ENCODE peak calls at places on chromosomes 16 and 17, in eight cellular contexts. One of them, this sample, is unnamed.

GRCh38 chr17:73546770-73547345 is 97.4 kb downstream of the SDK2 start:
- DNase-seq in transverse colon: peak; percentile 70
- DNase-seq in mucosa of descending colon: peak; percentile 83
- DNase-seq in fibroblast of lung: no peak
- DNase-seq in stomach: peak; percentile 39
- DNase-seq in gastrocnemius medialis: peak; percentile 16
- DNase-seq in heart right ventricle: no peak
- DNase-seq in neural progenitor cell: peak; percentile 70
- DNase-seq in this sample: peak; percentile 91

GRCh38 chr17:62062313-62062712 is 2.8 kb downstream of the MED13 start:
- DNase-seq in gastrocnemius medialis: no peak
- DNase-seq in stomach: no peak
- DNase-seq in mucosa of descending colon: no peak
- DNase-seq in heart right ventricle: no peak
- DNase-seq in transverse colon: no peak
- DNase-seq in fibroblast of lung: peak; percentile 41
- DNase-seq in neural progenitor cell: no peak
- DNase-seq in this sample: no peak

GRCh38 chr17:61412860-61413653 is 13.4 kb downstream of the TBX2 start:
- DNase-seq in mucosa of descending colon: no peak
- DNase-seq in stomach: no peak
- DNase-seq in transverse colon: no peak
- DNase-seq in fibroblast of lung: peak; percentile 28
- DNase-seq in heart right ventricle: peak; percentile 23
- DNase-seq in gastrocnemius medialis: peak; percentile 15
- DNase-seq in neural progenitor cell: peak; percentile 60
- DNase-seq in this sample: no peak

GRCh38 chr17:68197997-68198930 is 49.6 kb upstream of the AMZ2 start:
- DNase-seq in neural progenitor cell: peak; percentile 16
- DNase-seq in stomach: peak; percentile 45
- DNase-seq in gastrocnemius medialis: no peak
- DNase-seq in fibroblast of lung: no peak
- DNase-seq in mucosa of descending colon: peak; percentile 35
- DNase-seq in transverse colon: no peak
- DNase-seq in heart right ventricle: no peak
- DNase-seq in this sample: peak; percentile 86

GRCh38 chr16:64738321-64738960 is 383.4 kb downstream of the CDH11 start:
- DNase-seq in mucosa of descending colon: no peak
- DNase-seq in gastrocnemius medialis: no peak
- DNase-seq in fibroblast of lung: peak; percentile 45
- DNase-seq in transverse colon: no peak
- DNase-seq in stomach: no peak
- DNase-seq in neural progenitor cell: no peak
- DNase-seq in heart right ventricle: no peak
- DNase-seq in this sample: no peak

GRCh38 chr17:45857977-45858708 is 13.5 kb downstream of the SPPL2C start:
- DNase-seq in mucosa of descending colon: peak; percentile 34
- DNase-seq in stomach: no peak
- DNase-seq in gastrocnemius medialis: no peak
- DNase-seq in transverse colon: no peak
- DNase-seq in heart right ventricle: no peak
- DNase-seq in fibroblast of lung: peak; percentile 15
- DNase-seq in neural progenitor cell: peak; percentile 86
- DNase-seq in this sample: peak; percentile 94

GRCh38 chr17:45954914-45955313 is 44.1 kb upstream of the STH start:
- DNase-seq in neural progenitor cell: no peak
- DNase-seq in gastrocnemius medialis: no peak
- DNase-seq in fibroblast of lung: no peak
- DNase-seq in heart right ventricle: no peak
- DNase-seq in stomach: no peak
- DNase-seq in transverse colon: no peak
- DNase-seq in mucosa of descending colon: no peak
- DNase-seq in this sample: no peak

GRCh38 chr16:15751940-15752339 is 101.9 kb downstream of the NDE1 start:
- DNase-seq in fibroblast of lung: no peak
- DNase-seq in mucosa of descending colon: no peak
- DNase-seq in transverse colon: no peak
- DNase-seq in gastrocnemius medialis: no peak
- DNase-seq in neural progenitor cell: no peak
- DNase-seq in stomach: no peak
- DNase-seq in heart right ventricle: no peak
- DNase-seq in this sample: no peak

GRCh38 chr17:39197380-39198185 is at the start of gene CACNB1:
- DNase-seq in heart right ventricle: peak; percentile 74
- DNase-seq in stomach: peak; percentile 72
- DNase-seq in transverse colon: peak; percentile 82
- DNase-seq in gastrocnemius medialis: peak; percentile 61
- DNase-seq in fibroblast of lung: peak; percentile 62
- DNase-seq in neural progenitor cell: peak; percentile 94
- DNase-seq in mucosa of descending colon: peak; percentile 70
- DNase-seq in this sample: peak; percentile 98

GRCh38 chr16:31496670-31497069 is 11.5 kb downstream of the RUSF1 start:
- DNase-seq in transverse colon: no peak
- DNase-seq in heart right ventricle: no peak
- DNase-seq in neural progenitor cell: no peak
- DNase-seq in stomach: no peak
- DNase-seq in mucosa of descending colon: no peak
- DNase-seq in fibroblast of lung: no peak
- DNase-seq in gastrocnemius medialis: no peak
- DNase-seq in this sample: no peak

GRCh38 chr16:1989826-1990335 is at the start of gene SYNGR3:
- DNase-seq in fibroblast of lung: no peak
- DNase-seq in mucosa of descending colon: no peak
- DNase-seq in neural progenitor cell: peak; percentile 71
- DNase-seq in stomach: no peak
- DNase-seq in gastrocnemius medialis: no peak
- DNase-seq in heart right ventricle: no peak
- DNase-seq in transverse colon: no peak
- DNase-seq in this sample: peak; percentile 77

GRCh38 chr16:1991588-1992474 is 2.1 kb downstream of the SYNGR3 start:
- DNase-seq in heart right ventricle: peak; percentile 93
- DNase-seq in stomach: peak; percentile 95
- DNase-seq in gastrocnemius medialis: peak; percentile 95
- DNase-seq in transverse colon: peak; percentile 97
- DNase-seq in mucosa of descending colon: peak; percentile 97
- DNase-seq in fibroblast of lung: peak; percentile 90
- DNase-seq in neural progenitor cell: peak; percentile 97
- DNase-seq in this sample: peak; percentile 100

GRCh38 chr16:1992475-1993292 is 2.9 kb downstream of the SYNGR3 start:
- DNase-seq in gastrocnemius medialis: no peak
- DNase-seq in stomach: no peak
- DNase-seq in transverse colon: no peak
- DNase-seq in heart right ventricle: no peak
- DNase-seq in neural progenitor cell: peak; percentile 51
- DNase-seq in mucosa of descending colon: no peak
- DNase-seq in fibroblast of lung: no peak
- DNase-seq in this sample: peak; percentile 83

GRCh38 chr16:1990336-1991134 is 765 bp downstream of the SYNGR3 start:
- DNase-seq in gastrocnemius medialis: no peak
- DNase-seq in mucosa of descending colon: peak; percentile 72
- DNase-seq in stomach: peak; percentile 60
- DNase-seq in heart right ventricle: no peak
- DNase-seq in transverse colon: peak; percentile 77
- DNase-seq in neural progenitor cell: peak; percentile 86
- DNase-seq in fibroblast of lung: no peak
- DNase-seq in this sample: peak; percentile 90

DNA sequence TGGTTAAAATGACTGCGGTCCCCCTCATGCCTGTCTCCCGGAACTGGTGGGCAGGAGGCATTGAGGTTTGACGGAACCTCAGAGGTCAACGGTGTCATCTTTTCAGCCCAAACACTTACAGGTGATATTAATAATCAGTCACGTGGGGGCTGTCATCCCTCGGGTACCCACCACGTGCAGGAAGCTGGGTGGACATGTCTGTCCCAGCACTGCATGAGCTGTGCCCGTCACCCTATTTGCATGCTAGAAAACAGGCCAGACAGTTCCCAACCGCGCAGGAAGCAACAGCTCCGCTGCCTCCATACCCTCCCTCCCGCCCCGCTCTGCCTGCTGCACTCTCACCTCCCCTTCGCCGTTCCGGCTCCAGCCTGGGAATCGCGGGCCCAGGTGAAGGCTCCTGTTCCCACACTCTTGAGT is 1.4 kb downstream of the SYNGR3 start:
- DNase-seq in gastrocnemius medialis: no peak
- DNase-seq in stomach: peak; percentile 51
- DNase-seq in mucosa of descending colon: peak; percentile 59
- DNase-seq in heart right ventricle: no peak
- DNase-seq in neural progenitor cell: no peak
- DNase-seq in transverse colon: peak; percentile 79
- DNase-seq in fibroblast of lung: no peak
- DNase-seq in this sample: peak; percentile 69
- H3K4me3 ChIP-seq in gastrocnemius medialis: peak overlapping the region; percentile 43
- H3K4me3 ChIP-seq in stomach: peak overlapping the region; percentile 45
- H3K4me3 ChIP-seq in mucosa of descending colon: no peak overlapping the region
- H3K4me3 ChIP-seq in heart right ventricle: no peak overlapping the region
- H3K4me3 ChIP-seq in neural progenitor cell: peak overlapping the region; percentile 55
- H3K4me3 ChIP-seq in transverse colon: no peak overlapping the region
- H3K4me3 ChIP-seq in fibroblast of lung: no peak overlapping the region
- H3K4me3 ChIP-seq in this sample: peak overlapping the region; percentile 80

DNA sequence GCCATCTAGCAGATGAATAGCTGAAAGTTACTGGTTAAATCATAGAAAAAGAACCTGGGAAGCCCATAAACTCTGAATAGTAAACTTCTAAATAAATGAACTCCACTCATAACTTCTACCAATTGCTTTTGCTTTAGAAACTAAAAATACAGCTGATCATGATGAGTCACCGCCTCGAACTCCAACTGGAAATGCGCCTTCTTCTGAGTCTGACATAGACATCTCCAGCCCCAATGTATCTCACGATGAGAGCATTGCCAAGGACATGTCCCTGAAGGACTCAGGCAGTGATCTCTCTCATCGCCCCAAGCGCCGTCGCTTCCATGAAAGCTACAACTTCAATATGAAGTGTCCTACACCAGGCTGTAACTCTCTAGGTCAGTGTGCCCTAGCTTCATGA is 9.7 kb downstream of the KAT7 start:
- DNase-seq in gastrocnemius medialis: peak; percentile 28
- DNase-seq in neural progenitor cell: no peak
- DNase-seq in stomach: no peak
- DNase-seq in heart right ventricle: no peak
- DNase-seq in mucosa of descending colon: no peak
- DNase-seq in fibroblast of lung: peak; percentile 21
- DNase-seq in transverse colon: no peak
- DNase-seq in this sample: no peak
- H3K36me3 ChIP-seq in gastrocnemius medialis: peaks cover 66% of the 10 kb centered on the region
- H3K36me3 ChIP-seq in neural progenitor cell: peaks cover 4% of the 10 kb centered on the region
- H3K36me3 ChIP-seq in stomach: peaks cover 98% of the 10 kb centered on the region
- H3K36me3 ChIP-seq in heart right ventricle: peaks cover 100% of the 10 kb centered on the region
- H3K36me3 ChIP-seq in mucosa of descending colon: peaks cover 15% of the 10 kb centered on the region
- H3K36me3 ChIP-seq in fibroblast of lung: peaks cover 7% of the 10 kb centered on the region
- H3K36me3 ChIP-seq in transverse colon: no peaks in the 10 kb centered on the region
- H3K36me3 ChIP-seq in this sample: peaks cover 88% of the 10 kb centered on the region

GRCh38 chr16:50676684-50677225 is 4.4 kb downstream of the SNX20 start:
- DNase-seq in gastrocnemius medialis: no peak
- DNase-seq in fibroblast of lung: no peak
- DNase-seq in heart right ventricle: no peak
- DNase-seq in mucosa of descending colon: no peak
- DNase-seq in stomach: no peak
- DNase-seq in transverse colon: no peak
- DNase-seq in neural progenitor cell: no peak
- DNase-seq in this sample: no peak

GRCh38 chr16:50675686-50676610 is 5.2 kb downstream of the SNX20 start:
- DNase-seq in transverse colon: no peak
- DNase-seq in gastrocnemius medialis: no peak
- DNase-seq in neural progenitor cell: no peak
- DNase-seq in fibroblast of lung: no peak
- DNase-seq in heart right ventricle: no peak
- DNase-seq in mucosa of descending colon: no peak
- DNase-seq in stomach: no peak
- DNase-seq in this sample: no peak

GRCh38 chr16:50671644-50672260 is 9.4 kb downstream of the SNX20 start:
- DNase-seq in transverse colon: no peak
- DNase-seq in mucosa of descending colon: peak; percentile 56
- DNase-seq in neural progenitor cell: peak; percentile 52
- DNase-seq in heart right ventricle: no peak
- DNase-seq in stomach: no peak
- DNase-seq in gastrocnemius medialis: no peak
- DNase-seq in fibroblast of lung: peak; percentile 39
- DNase-seq in this sample: peak; percentile 82

GRCh38 chr16:50674831-50675230 is 6.3 kb downstream of the SNX20 start:
- DNase-seq in mucosa of descending colon: no peak
- DNase-seq in fibroblast of lung: no peak
- DNase-seq in stomach: no peak
- DNase-seq in heart right ventricle: no peak
- DNase-seq in transverse colon: no peak
- DNase-seq in gastrocnemius medialis: no peak
- DNase-seq in neural progenitor cell: no peak
- DNase-seq in this sample: no peak

DNA sequence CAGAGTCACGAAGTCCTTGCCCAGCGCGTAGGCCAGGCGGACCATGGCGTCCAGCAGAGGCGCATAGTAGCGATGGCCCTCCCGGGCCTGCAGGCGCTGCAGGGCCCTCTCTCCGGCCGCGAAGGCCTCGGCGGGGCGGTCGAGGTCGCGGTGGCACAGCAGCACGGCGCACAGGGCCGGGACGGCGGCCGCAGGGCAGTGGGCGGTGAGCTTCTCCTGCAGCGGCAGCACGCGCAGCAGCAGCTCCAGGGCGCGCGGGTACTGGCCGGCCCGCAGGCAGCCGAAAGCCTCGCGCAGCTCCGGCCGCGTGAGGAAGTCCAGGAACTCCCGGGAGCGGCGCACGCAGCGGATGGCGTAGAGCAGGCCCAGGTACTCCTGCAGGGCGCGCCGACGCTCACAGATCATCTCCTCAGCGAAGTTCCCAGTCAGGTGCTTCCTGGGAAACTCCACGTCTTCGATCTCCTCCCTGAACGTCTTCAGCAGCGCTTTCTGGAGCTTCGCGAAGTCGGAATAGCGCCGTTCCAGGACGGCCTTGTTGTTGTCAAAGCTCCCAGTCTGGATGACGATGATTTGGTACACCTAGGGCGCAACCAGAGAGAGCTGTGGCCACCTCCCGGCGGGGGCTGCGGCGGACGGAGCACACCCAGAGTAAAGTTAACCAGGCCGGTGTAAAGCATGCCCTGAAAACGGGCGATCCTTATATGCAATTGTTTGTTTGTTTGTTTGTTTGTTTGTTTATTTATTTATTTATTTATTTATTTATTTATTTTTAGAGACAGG is 7.4 kb downstream of the SNX20 start:
- DNase-seq in mucosa of descending colon: no peak
- DNase-seq in stomach: no peak
- DNase-seq in neural progenitor cell: no peak
- DNase-seq in gastrocnemius medialis: no peak
- DNase-seq in transverse colon: no peak
- DNase-seq in heart right ventricle: no peak
- DNase-seq in fibroblast of lung: no peak
- DNase-seq in this sample: no peak
- H3K4me3 ChIP-seq in mucosa of descending colon: no peak overlapping the region
- H3K4me3 ChIP-seq in stomach: no peak overlapping the region
- H3K4me3 ChIP-seq in neural progenitor cell: no peak overlapping the region
- H3K4me3 ChIP-seq in gastrocnemius medialis: no peak overlapping the region
- H3K4me3 ChIP-seq in transverse colon: no peak overlapping the region
- H3K4me3 ChIP-seq in heart right ventricle: no peak overlapping the region
- H3K4me3 ChIP-seq in fibroblast of lung: no peak overlapping the region
- H3K4me3 ChIP-seq in this sample: no peak overlapping the region

DNA sequence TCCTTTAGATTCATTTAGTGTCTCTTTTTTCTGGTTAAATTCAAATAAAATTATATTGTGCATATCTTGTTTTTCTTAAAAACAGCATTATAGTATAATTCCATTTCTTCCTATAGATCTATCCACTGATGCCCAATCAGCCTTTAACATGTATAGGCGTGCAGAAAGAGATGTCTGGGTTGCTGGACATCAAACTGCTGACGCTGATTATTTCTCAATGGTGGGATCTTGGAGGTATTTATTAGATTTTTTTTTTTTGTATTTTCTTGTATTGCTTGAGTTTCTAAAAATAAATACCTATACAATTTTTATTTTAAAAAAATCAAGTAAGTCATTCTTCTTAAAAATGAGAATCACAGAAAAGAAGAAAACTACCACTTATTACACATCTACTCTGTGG is 50.9 kb downstream of the COG7 start:
- DNase-seq in gastrocnemius medialis: no peak
- DNase-seq in heart right ventricle: no peak
- DNase-seq in stomach: no peak
- DNase-seq in transverse colon: no peak
- DNase-seq in neural progenitor cell: no peak
- DNase-seq in fibroblast of lung: no peak
- DNase-seq in mucosa of descending colon: no peak
- DNase-seq in this sample: no peak
- H3K36me3 ChIP-seq in gastrocnemius medialis: peaks cover 55% of the 10 kb centered on the region
- H3K36me3 ChIP-seq in heart right ventricle: peaks cover 100% of the 10 kb centered on the region
- H3K36me3 ChIP-seq in stomach: peaks cover 100% of the 10 kb centered on the region
- H3K36me3 ChIP-seq in transverse colon: peaks cover 5% of the 10 kb centered on the region
- H3K36me3 ChIP-seq in neural progenitor cell: no peaks in the 10 kb centered on the region
- H3K36me3 ChIP-seq in fibroblast of lung: peaks cover 12% of the 10 kb centered on the region
- H3K36me3 ChIP-seq in mucosa of descending colon: peaks cover 8% of the 10 kb centered on the region
- H3K36me3 ChIP-seq in this sample: peaks cover 57% of the 10 kb centered on the region